ENCODE peak calls at places on chromosomes 6 and 20, in seven cellular contexts. One of them, this sample, is unnamed.

GRCh38 chr20:46255440-46256104 is 52.7 kb downstream of the CDH22 start:
- DNase-seq in tibial artery: peak; percentile 69
- DNase-seq in NCI-H1417: peak; percentile 98
- DNase-seq in AG04449: no peak
- DNase-seq in right cardiac atrium: peak; percentile 73
- DNase-seq in GM23338: no peak
- DNase-seq in nephron progenitor cell: no peak
- DNase-seq in this sample: peak; percentile 98

GRCh38 chr6:91664327-91664959 is 1077.6 kb upstream of the MAP3K7 start:
- DNase-seq in tibial artery: no peak
- DNase-seq in nephron progenitor cell: no peak
- DNase-seq in NCI-H1417: no peak
- DNase-seq in right cardiac atrium: no peak
- DNase-seq in AG04449: no peak
- DNase-seq in GM23338: no peak
- DNase-seq in this sample: no peak

GRCh38 chr6:22926613-22927348 is 357.4 kb downstream of the HDGFL1 start:
- DNase-seq in GM23338: peak; percentile 12
- DNase-seq in tibial artery: no peak
- DNase-seq in NCI-H1417: no peak
- DNase-seq in AG04449: no peak
- DNase-seq in right cardiac atrium: no peak
- DNase-seq in nephron progenitor cell: peak; percentile 15
- DNase-seq in this sample: peak; percentile 64

GRCh38 chr6:100166991-100167390 is 173.0 kb upstream of the MCHR2 start:
- DNase-seq in tibial artery: no peak
- DNase-seq in nephron progenitor cell: no peak
- DNase-seq in GM23338: no peak
- DNase-seq in right cardiac atrium: no peak
- DNase-seq in AG04449: peak; percentile 12
- DNase-seq in NCI-H1417: no peak
- DNase-seq in this sample: no peak

GRCh38 chr20:63836335-63837133 is 5.5 kb upstream of the ZBTB46 start:
- DNase-seq in right cardiac atrium: no peak
- DNase-seq in NCI-H1417: no peak
- DNase-seq in GM23338: no peak
- DNase-seq in AG04449: no peak
- DNase-seq in tibial artery: no peak
- DNase-seq in nephron progenitor cell: peak; percentile 40
- DNase-seq in this sample: no peak

GRCh38 chr20:54208492-54209044 is 681 bp downstream of the PFDN4 start:
- DNase-seq in GM23338: peak; percentile 45
- DNase-seq in nephron progenitor cell: peak; percentile 18
- DNase-seq in NCI-H1417: peak; percentile 81
- DNase-seq in AG04449: peak; percentile 17
- DNase-seq in right cardiac atrium: no peak
- DNase-seq in tibial artery: no peak
- DNase-seq in this sample: peak; percentile 82

GRCh38 chr6:33419580-33420492 is at the start of gene SYNGAP1:
- DNase-seq in AG04449: no peak
- DNase-seq in GM23338: peak; percentile 76
- DNase-seq in tibial artery: peak; percentile 90
- DNase-seq in nephron progenitor cell: peak; percentile 72
- DNase-seq in NCI-H1417: peak; percentile 47
- DNase-seq in right cardiac atrium: peak; percentile 74
- DNase-seq in this sample: peak; percentile 90

GRCh38 chr6:98828210-98828798 is 6.1 kb upstream of the POU3F2 start:
- DNase-seq in NCI-H1417: no peak
- DNase-seq in tibial artery: no peak
- DNase-seq in AG04449: no peak
- DNase-seq in GM23338: peak; percentile 35
- DNase-seq in nephron progenitor cell: no peak
- DNase-seq in right cardiac atrium: no peak
- DNase-seq in this sample: peak; percentile 21

GRCh38 chr6:169850154-169850553 is 98.7 kb downstream of the ERMARD start:
- DNase-seq in nephron progenitor cell: no peak
- DNase-seq in right cardiac atrium: no peak
- DNase-seq in tibial artery: no peak
- DNase-seq in GM23338: no peak
- DNase-seq in NCI-H1417: no peak
- DNase-seq in AG04449: no peak
- DNase-seq in this sample: no peak

GRCh38 chr6:28725274-28725809 is 198.4 kb downstream of the TRIM27 start:
- DNase-seq in AG04449: no peak
- DNase-seq in nephron progenitor cell: no peak
- DNase-seq in NCI-H1417: no peak
- DNase-seq in GM23338: no peak
- DNase-seq in right cardiac atrium: no peak
- DNase-seq in tibial artery: no peak
- DNase-seq in this sample: no peak

GRCh38 chr6:152846825-152847224 is 96.2 kb downstream of the VIP start:
- DNase-seq in nephron progenitor cell: no peak
- DNase-seq in tibial artery: no peak
- DNase-seq in AG04449: no peak
- DNase-seq in NCI-H1417: no peak
- DNase-seq in right cardiac atrium: no peak
- DNase-seq in GM23338: peak; percentile 49
- DNase-seq in this sample: no peak

GRCh38 chr6:36129889-36130671 is at the start of gene MAPK13:
- DNase-seq in GM23338: peak; percentile 67
- DNase-seq in nephron progenitor cell: peak; percentile 40
- DNase-seq in AG04449: no peak
- DNase-seq in tibial artery: no peak
- DNase-seq in NCI-H1417: peak; percentile 86
- DNase-seq in right cardiac atrium: no peak
- DNase-seq in this sample: no peak

GRCh38 chr6:116971959-116972358 is 94.9 kb downstream of the RFX6 start:
- DNase-seq in GM23338: peak; percentile 68
- DNase-seq in right cardiac atrium: no peak
- DNase-seq in AG04449: no peak
- DNase-seq in tibial artery: no peak
- DNase-seq in nephron progenitor cell: peak; percentile 30
- DNase-seq in NCI-H1417: peak; percentile 22
- DNase-seq in this sample: peak; percentile 71

GRCh38 chr20:17108896-17109295 is 117.9 kb upstream of the PCSK2 start:
- DNase-seq in tibial artery: no peak
- DNase-seq in NCI-H1417: peak; percentile 38
- DNase-seq in nephron progenitor cell: no peak
- DNase-seq in right cardiac atrium: no peak
- DNase-seq in AG04449: no peak
- DNase-seq in GM23338: no peak
- DNase-seq in this sample: no peak

GRCh38 chr6:143536866-143537691 is 25.6 kb upstream of the FUCA2 start:
- DNase-seq in NCI-H1417: peak; percentile 74
- DNase-seq in right cardiac atrium: peak; percentile 53
- DNase-seq in nephron progenitor cell: peak; percentile 63
- DNase-seq in AG04449: no peak
- DNase-seq in tibial artery: peak; percentile 75
- DNase-seq in GM23338: peak; percentile 86
- DNase-seq in this sample: peak; percentile 44

GRCh38 chr6:10857259-10857658 is 18.9 kb upstream of the MAK start:
- DNase-seq in nephron progenitor cell: no peak
- DNase-seq in tibial artery: no peak
- DNase-seq in GM23338: no peak
- DNase-seq in NCI-H1417: no peak
- DNase-seq in AG04449: no peak
- DNase-seq in right cardiac atrium: no peak
- DNase-seq in this sample: no peak

GRCh38 chr6:154394571-154394970 is 38.0 kb upstream of the IPCEF1 start:
- DNase-seq in NCI-H1417: no peak
- DNase-seq in GM23338: no peak
- DNase-seq in right cardiac atrium: no peak
- DNase-seq in nephron progenitor cell: no peak
- DNase-seq in AG04449: no peak
- DNase-seq in tibial artery: no peak
- DNase-seq in this sample: no peak

GRCh38 chr20:49543071-49543857 is 24.7 kb downstream of the PTGIS start:
- DNase-seq in GM23338: no peak
- DNase-seq in AG04449: no peak
- DNase-seq in nephron progenitor cell: no peak
- DNase-seq in right cardiac atrium: no peak
- DNase-seq in tibial artery: no peak
- DNase-seq in NCI-H1417: no peak
- DNase-seq in this sample: no peak

GRCh38 chr6:160667854-160668481 is 3.9 kb upstream of the LPA start:
- DNase-seq in nephron progenitor cell: peak; percentile 41
- DNase-seq in AG04449: no peak
- DNase-seq in NCI-H1417: peak; percentile 9
- DNase-seq in GM23338: peak; percentile 63
- DNase-seq in tibial artery: no peak
- DNase-seq in right cardiac atrium: no peak
- DNase-seq in this sample: peak; percentile 41

This sample was measured in NCI-H82.